ENCODE peak calls at places on chromosomes 6 and 20, in ten cellular contexts. One of them, this sample, is unnamed.

GRCh38 chr6:145704153-145704781 is 31.1 kb downstream of the EPM2A start:
- DNase-seq in GM23248: peak
- DNase-seq in suprapubic skin: no peak
- DNase-seq in OCI-LY7: peak
- DNase-seq in uterus: no peak
- DNase-seq in heart left ventricle: no peak
- DNase-seq in IMR-90: peak
- DNase-seq in naive thymus-derived CD4-positive, alpha-beta T cell: peak
- DNase-seq in psoas muscle: no peak
- DNase-seq in CD4-positive, alpha-beta memory T cell: no peak
- DNase-seq in this sample: no peak

GRCh38 chr20:5975778-5976177 is 25.3 kb downstream of the MCM8 start:
- DNase-seq in IMR-90: no peak
- DNase-seq in CD4-positive, alpha-beta memory T cell: no peak
- DNase-seq in naive thymus-derived CD4-positive, alpha-beta T cell: no peak
- DNase-seq in suprapubic skin: no peak
- DNase-seq in uterus: no peak
- DNase-seq in GM23248: no peak
- DNase-seq in OCI-LY7: no peak
- DNase-seq in heart left ventricle: no peak
- DNase-seq in psoas muscle: no peak
- DNase-seq in this sample: no peak

GRCh38 chr6:21739838-21740237 is 146.3 kb downstream of the SOX4 start:
- DNase-seq in naive thymus-derived CD4-positive, alpha-beta T cell: no peak
- DNase-seq in OCI-LY7: no peak
- DNase-seq in heart left ventricle: no peak
- DNase-seq in CD4-positive, alpha-beta memory T cell: no peak
- DNase-seq in IMR-90: no peak
- DNase-seq in psoas muscle: no peak
- DNase-seq in GM23248: no peak
- DNase-seq in suprapubic skin: no peak
- DNase-seq in uterus: no peak
- DNase-seq in this sample: no peak

GRCh38 chr6:157861814-157862213 is 38.8 kb downstream of the SNX9 start:
- DNase-seq in CD4-positive, alpha-beta memory T cell: no peak
- DNase-seq in IMR-90: peak
- DNase-seq in heart left ventricle: no peak
- DNase-seq in psoas muscle: no peak
- DNase-seq in naive thymus-derived CD4-positive, alpha-beta T cell: no peak
- DNase-seq in uterus: no peak
- DNase-seq in suprapubic skin: no peak
- DNase-seq in GM23248: peak
- DNase-seq in OCI-LY7: no peak
- DNase-seq in this sample: no peak

GRCh38 chr6:81800666-81801065 is 48.2 kb upstream of the TENT5A start:
- DNase-seq in heart left ventricle: no peak
- DNase-seq in GM23248: no peak
- DNase-seq in OCI-LY7: no peak
- DNase-seq in suprapubic skin: no peak
- DNase-seq in IMR-90: no peak
- DNase-seq in CD4-positive, alpha-beta memory T cell: no peak
- DNase-seq in naive thymus-derived CD4-positive, alpha-beta T cell: no peak
- DNase-seq in psoas muscle: no peak
- DNase-seq in uterus: no peak
- DNase-seq in this sample: no peak

GRCh38 chr6:67880939-67881705 is 754.0 kb upstream of the ADGRB3 start:
- DNase-seq in uterus: no peak
- DNase-seq in heart left ventricle: no peak
- DNase-seq in suprapubic skin: no peak
- DNase-seq in psoas muscle: no peak
- DNase-seq in GM23248: no peak
- DNase-seq in naive thymus-derived CD4-positive, alpha-beta T cell: no peak
- DNase-seq in CD4-positive, alpha-beta memory T cell: no peak
- DNase-seq in IMR-90: no peak
- DNase-seq in OCI-LY7: no peak
- DNase-seq in this sample: no peak

GRCh38 chr6:54003316-54003715 is 107.9 kb upstream of the MLIP start:
- DNase-seq in OCI-LY7: no peak
- DNase-seq in psoas muscle: no peak
- DNase-seq in uterus: no peak
- DNase-seq in suprapubic skin: no peak
- DNase-seq in heart left ventricle: no peak
- DNase-seq in GM23248: no peak
- DNase-seq in naive thymus-derived CD4-positive, alpha-beta T cell: no peak
- DNase-seq in CD4-positive, alpha-beta memory T cell: no peak
- DNase-seq in IMR-90: no peak
- DNase-seq in this sample: no peak

GRCh38 chr6:72553531-72554202 is 68.2 kb upstream of the KCNQ5 start:
- DNase-seq in CD4-positive, alpha-beta memory T cell: no peak
- DNase-seq in suprapubic skin: no peak
- DNase-seq in psoas muscle: no peak
- DNase-seq in IMR-90: peak
- DNase-seq in GM23248: peak
- DNase-seq in heart left ventricle: no peak
- DNase-seq in uterus: no peak
- DNase-seq in OCI-LY7: no peak
- DNase-seq in naive thymus-derived CD4-positive, alpha-beta T cell: no peak
- DNase-seq in this sample: no peak

GRCh38 chr20:574297-574942 is 30.8 kb upstream of the CSNK2A1 start:
- DNase-seq in OCI-LY7: no peak
- DNase-seq in naive thymus-derived CD4-positive, alpha-beta T cell: no peak
- DNase-seq in heart left ventricle: peak
- DNase-seq in GM23248: no peak
- DNase-seq in suprapubic skin: peak
- DNase-seq in CD4-positive, alpha-beta memory T cell: no peak
- DNase-seq in IMR-90: no peak
- DNase-seq in uterus: no peak
- DNase-seq in psoas muscle: no peak
- DNase-seq in this sample: no peak

GRCh38 chr6:151038616-151039015 is 173.1 kb downstream of the MTHFD1L start:
- DNase-seq in heart left ventricle: no peak
- DNase-seq in CD4-positive, alpha-beta memory T cell: no peak
- DNase-seq in psoas muscle: no peak
- DNase-seq in uterus: no peak
- DNase-seq in suprapubic skin: no peak
- DNase-seq in GM23248: no peak
- DNase-seq in OCI-LY7: no peak
- DNase-seq in naive thymus-derived CD4-positive, alpha-beta T cell: no peak
- DNase-seq in IMR-90: no peak
- DNase-seq in this sample: no peak

GRCh38 chr6:151044465-151045441 is 179.3 kb downstream of the MTHFD1L start:
- DNase-seq in IMR-90: peak
- DNase-seq in heart left ventricle: peak
- DNase-seq in suprapubic skin: no peak
- DNase-seq in GM23248: no peak
- DNase-seq in CD4-positive, alpha-beta memory T cell: no peak
- DNase-seq in psoas muscle: peak
- DNase-seq in OCI-LY7: no peak
- DNase-seq in uterus: peak
- DNase-seq in naive thymus-derived CD4-positive, alpha-beta T cell: no peak
- DNase-seq in this sample: peak

GRCh38 chr6:151041686-151042085 is 176.2 kb downstream of the MTHFD1L start:
- DNase-seq in heart left ventricle: no peak
- DNase-seq in suprapubic skin: no peak
- DNase-seq in CD4-positive, alpha-beta memory T cell: no peak
- DNase-seq in OCI-LY7: no peak
- DNase-seq in psoas muscle: no peak
- DNase-seq in IMR-90: no peak
- DNase-seq in naive thymus-derived CD4-positive, alpha-beta T cell: no peak
- DNase-seq in GM23248: no peak
- DNase-seq in uterus: no peak
- DNase-seq in this sample: no peak

DNA sequence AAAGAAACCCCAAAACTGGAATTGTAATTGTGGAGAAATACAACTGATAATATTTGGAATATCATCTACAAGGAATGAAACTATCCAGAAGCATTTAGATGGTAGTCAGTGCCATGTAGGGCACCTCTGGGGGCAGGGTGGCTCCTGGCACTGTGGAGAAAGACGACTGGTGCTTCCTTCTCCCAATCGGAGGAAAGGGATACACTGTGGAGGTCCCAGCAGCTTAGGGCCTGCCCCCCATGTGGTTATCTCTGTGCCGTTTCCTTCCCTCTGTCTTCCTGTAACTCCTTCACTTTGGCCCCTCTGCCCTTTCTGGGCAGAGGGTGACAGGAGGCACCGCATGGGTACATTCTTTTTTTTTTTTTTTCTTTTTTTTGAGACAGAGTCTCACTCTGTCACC is 178.4 kb downstream of the MTHFD1L start:
- DNase-seq in psoas muscle: no peak
- DNase-seq in uterus: no peak
- DNase-seq in IMR-90: no peak
- DNase-seq in heart left ventricle: no peak
- DNase-seq in OCI-LY7: no peak
- DNase-seq in CD4-positive, alpha-beta memory T cell: no peak
- DNase-seq in GM23248: no peak
- DNase-seq in suprapubic skin: no peak
- DNase-seq in naive thymus-derived CD4-positive, alpha-beta T cell: no peak
- DNase-seq in this sample: no peak
- H3K27ac ChIP-seq in psoas muscle: peak
- H3K27ac ChIP-seq in uterus: peak
- H3K27ac ChIP-seq in IMR-90: peak
- H3K27ac ChIP-seq in heart left ventricle: peak
- H3K27ac ChIP-seq in OCI-LY7: no peak
- H3K27ac ChIP-seq in CD4-positive, alpha-beta memory T cell: no peak
- H3K27ac ChIP-seq in GM23248: no peak
- H3K27ac ChIP-seq in suprapubic skin: no peak
- H3K27ac ChIP-seq in naive thymus-derived CD4-positive, alpha-beta T cell: no peak
- H3K27ac ChIP-seq in this sample: no peak

DNA sequence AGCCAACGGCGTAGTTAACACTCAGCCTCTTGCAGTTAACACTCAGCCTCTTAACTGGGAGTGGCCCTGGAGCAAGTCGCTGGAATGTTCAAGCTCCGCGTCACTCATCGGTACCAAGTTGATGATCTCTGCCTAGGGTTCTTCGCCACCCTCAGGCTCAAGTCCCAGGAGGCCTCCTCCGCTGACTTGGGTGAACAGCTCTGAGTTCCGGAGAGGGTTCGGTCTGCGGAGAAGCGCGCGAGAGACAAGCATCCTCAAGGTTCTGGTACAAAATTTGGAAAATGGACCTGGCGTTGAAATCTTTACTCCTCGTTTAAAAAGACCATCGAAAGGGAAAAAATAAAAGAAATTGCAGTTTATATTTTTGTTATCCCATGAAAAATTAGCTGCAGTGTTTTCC is 876 bp upstream of the DSP start:
- DNase-seq in naive thymus-derived CD4-positive, alpha-beta T cell: no peak
- DNase-seq in IMR-90: no peak
- DNase-seq in heart left ventricle: no peak
- DNase-seq in suprapubic skin: no peak
- DNase-seq in uterus: no peak
- DNase-seq in GM23248: peak
- DNase-seq in CD4-positive, alpha-beta memory T cell: no peak
- DNase-seq in psoas muscle: no peak
- DNase-seq in OCI-LY7: no peak
- DNase-seq in this sample: no peak
- H3K4me3 ChIP-seq in naive thymus-derived CD4-positive, alpha-beta T cell: no peak
- H3K4me3 ChIP-seq in IMR-90: peak
- H3K4me3 ChIP-seq in heart left ventricle: peak
- H3K4me3 ChIP-seq in suprapubic skin: peak
- H3K4me3 ChIP-seq in uterus: no peak
- H3K4me3 ChIP-seq in GM23248: peak
- H3K4me3 ChIP-seq in CD4-positive, alpha-beta memory T cell: no peak
- H3K4me3 ChIP-seq in psoas muscle: no peak
- H3K4me3 ChIP-seq in OCI-LY7: no peak
- H3K4me3 ChIP-seq in this sample: peak

GRCh38 chr6:150368762-150369161 is at the start of gene IYD:
- DNase-seq in naive thymus-derived CD4-positive, alpha-beta T cell: no peak
- DNase-seq in uterus: no peak
- DNase-seq in heart left ventricle: no peak
- DNase-seq in OCI-LY7: no peak
- DNase-seq in CD4-positive, alpha-beta memory T cell: no peak
- DNase-seq in suprapubic skin: no peak
- DNase-seq in IMR-90: no peak
- DNase-seq in psoas muscle: no peak
- DNase-seq in GM23248: no peak
- DNase-seq in this sample: no peak
- H3K27ac ChIP-seq in naive thymus-derived CD4-positive, alpha-beta T cell: no peak
- H3K27ac ChIP-seq in uterus: no peak
- H3K27ac ChIP-seq in heart left ventricle: no peak
- H3K27ac ChIP-seq in OCI-LY7: no peak
- H3K27ac ChIP-seq in CD4-positive, alpha-beta memory T cell: no peak
- H3K27ac ChIP-seq in suprapubic skin: no peak
- H3K27ac ChIP-seq in IMR-90: no peak
- H3K27ac ChIP-seq in psoas muscle: no peak
- H3K27ac ChIP-seq in GM23248: no peak
- H3K27ac ChIP-seq in this sample: no peak

GRCh38 chr20:46456255-46457028 is 50.0 kb upstream of the ELMO2 start:
- DNase-seq in GM23248: no peak
- DNase-seq in IMR-90: no peak
- DNase-seq in naive thymus-derived CD4-positive, alpha-beta T cell: no peak
- DNase-seq in suprapubic skin: no peak
- DNase-seq in psoas muscle: no peak
- DNase-seq in heart left ventricle: no peak
- DNase-seq in uterus: no peak
- DNase-seq in CD4-positive, alpha-beta memory T cell: no peak
- DNase-seq in OCI-LY7: no peak
- DNase-seq in this sample: no peak

GRCh38 chr20:46458891-46459750 is 52.7 kb upstream of the ELMO2 start:
- DNase-seq in naive thymus-derived CD4-positive, alpha-beta T cell: no peak
- DNase-seq in OCI-LY7: no peak
- DNase-seq in IMR-90: no peak
- DNase-seq in suprapubic skin: no peak
- DNase-seq in psoas muscle: peak
- DNase-seq in heart left ventricle: no peak
- DNase-seq in uterus: no peak
- DNase-seq in GM23248: no peak
- DNase-seq in CD4-positive, alpha-beta memory T cell: no peak
- DNase-seq in this sample: peak

GRCh38 chr20:46455729-46456128 is 49.3 kb upstream of the ELMO2 start:
- DNase-seq in suprapubic skin: no peak
- DNase-seq in OCI-LY7: no peak
- DNase-seq in uterus: no peak
- DNase-seq in CD4-positive, alpha-beta memory T cell: no peak
- DNase-seq in heart left ventricle: no peak
- DNase-seq in naive thymus-derived CD4-positive, alpha-beta T cell: no peak
- DNase-seq in GM23248: no peak
- DNase-seq in IMR-90: no peak
- DNase-seq in psoas muscle: no peak
- DNase-seq in this sample: no peak
- H3K4me3 ChIP-seq in suprapubic skin: no peak
- H3K4me3 ChIP-seq in OCI-LY7: no peak
- H3K4me3 ChIP-seq in uterus: no peak
- H3K4me3 ChIP-seq in CD4-positive, alpha-beta memory T cell: no peak
- H3K4me3 ChIP-seq in heart left ventricle: no peak
- H3K4me3 ChIP-seq in naive thymus-derived CD4-positive, alpha-beta T cell: no peak
- H3K4me3 ChIP-seq in GM23248: no peak
- H3K4me3 ChIP-seq in IMR-90: no peak
- H3K4me3 ChIP-seq in psoas muscle: no peak
- H3K4me3 ChIP-seq in this sample: no peak

DNA sequence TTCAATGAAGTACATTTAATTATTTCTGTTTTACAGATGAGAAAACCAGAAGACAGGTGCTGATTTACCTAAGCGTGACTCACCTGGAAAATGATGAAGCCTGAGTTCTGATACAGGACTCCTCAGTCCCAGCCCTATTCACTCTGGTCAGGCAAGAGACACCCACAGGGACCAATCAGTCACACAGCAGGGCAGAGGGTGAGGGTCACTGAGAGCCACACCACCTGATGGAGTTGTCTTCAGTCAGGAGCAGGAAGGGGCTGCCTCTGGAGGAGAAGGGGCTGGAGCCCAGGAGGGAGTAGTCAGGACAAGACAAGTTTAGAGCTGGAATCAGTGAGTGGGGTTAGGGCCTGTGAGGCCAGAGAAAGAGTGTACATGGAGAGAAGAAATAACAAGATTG is 251.2 kb upstream of the MOCS1 start:
- DNase-seq in OCI-LY7: no peak
- DNase-seq in psoas muscle: no peak
- DNase-seq in suprapubic skin: no peak
- DNase-seq in uterus: no peak
- DNase-seq in CD4-positive, alpha-beta memory T cell: no peak
- DNase-seq in heart left ventricle: no peak
- DNase-seq in IMR-90: no peak
- DNase-seq in GM23248: no peak
- DNase-seq in naive thymus-derived CD4-positive, alpha-beta T cell: no peak
- DNase-seq in this sample: no peak
- H3K27ac ChIP-seq in OCI-LY7: no peak
- H3K27ac ChIP-seq in psoas muscle: no peak
- H3K27ac ChIP-seq in suprapubic skin: no peak
- H3K27ac ChIP-seq in uterus: no peak
- H3K27ac ChIP-seq in CD4-positive, alpha-beta memory T cell: no peak
- H3K27ac ChIP-seq in heart left ventricle: no peak
- H3K27ac ChIP-seq in IMR-90: no peak
- H3K27ac ChIP-seq in GM23248: no peak
- H3K27ac ChIP-seq in naive thymus-derived CD4-positive, alpha-beta T cell: no peak
- H3K27ac ChIP-seq in this sample: no peak